ENCODE peak calls at places on chromosomes 7 and 10, in eight cellular contexts. L, B, T, I, M, O, W and U are unnamed samples. For H3K4me1, the result is how much of the 10 kb centered on the place peaks cover.

GRCh38 chr7:132542895-132543294 is 33.4 kb downstream of the PLXNA4 start:
- DNase-seq in L (no peak), B (no peak), T (no peak), I (no peak), M (no peak), O (no peak), W (no peak), U (no peak)

GRCh38 chr7:114644455-114644854 is 229.8 kb downstream of the FOXP2 start:
- DNase-seq in L (no peak), B (no peak), T (no peak), I (no peak), M (no peak), O (no peak), W (no peak), U (no peak)

GRCh38 chr10:73591935-73592699 is 975 bp upstream of the USP54 start:
- DNase-seq in L (peak), B (peak), T (peak), I (peak), M (peak), O (peak), W (peak), U (peak)

GRCh38 chr10:73819025-73819424 is 7.6 kb upstream of the NDST2 start:
- DNase-seq in L (no peak), B (no peak), T (no peak), I (no peak), M (no peak), O (no peak), W (no peak), U (no peak)

GRCh38 chr7:69078997-69079769 is 519.1 kb upstream of the AUTS2 start:
- DNase-seq in L (no peak), B (peak), T (no peak), I (peak), M (peak), O (peak), W (no peak), U (peak)

GRCh38 chr10:99678921-99679320 is 19.6 kb downstream of the ENTPD7 start:
- DNase-seq in L (no peak), B (no peak), T (no peak), I (no peak), M (no peak), O (no peak), W (no peak), U (no peak)

GRCh38 chr7:157412021-157412443 is 75.2 kb downstream of the DNAJB6 start:
- DNase-seq in L (no peak), B (peak), T (no peak), I (no peak), M (no peak), O (no peak), W (peak), U (peak)

GRCh38 chr7:155758348-155758747 is 53.9 kb downstream of the SHH start:
- DNase-seq in L (no peak), B (no peak), T (no peak), I (no peak), M (no peak), O (no peak), W (no peak), U (no peak)

GRCh38 chr7:44625899-44626511 is 19.6 kb downstream of the OGDH start:
- DNase-seq in L (no peak), B (no peak), T (no peak), I (no peak), M (no peak), O (no peak), W (no peak), U (no peak)

GRCh38 chr10:114291076-114291475 is 52.0 kb downstream of the VWA2 start:
- DNase-seq in L (no peak), B (no peak), T (no peak), I (no peak), M (no peak), O (no peak), W (no peak), U (no peak)

GRCh38 chr10:88315746-88316145 is 267.4 kb downstream of the RNLS start:
- DNase-seq in L (no peak), B (no peak), T (no peak), I (no peak), M (no peak), O (no peak), W (no peak), U (no peak)

GRCh38 chr7:73521636-73522080 is 435 bp downstream of the BAZ1B start:
- DNase-seq in L (no peak), B (peak), T (no peak), I (no peak), M (no peak), O (peak), W (peak), U (peak)

GRCh38 chr7:106068538-106068961 is 43.6 kb downstream of the SYPL1 start:
- DNase-seq in L (no peak), B (no peak), T (no peak), I (no peak), M (no peak), O (no peak), W (no peak), U (peak)

GRCh38 chr7:106067678-106068077 is 44.4 kb downstream of the SYPL1 start:
- DNase-seq in L (no peak), B (no peak), T (no peak), I (no peak), M (no peak), O (no peak), W (no peak), U (no peak)

GRCh38 chr7:106069471-106070200 is 42.5 kb downstream of the SYPL1 start:
- DNase-seq in L (no peak), B (no peak), T (no peak), I (no peak), M (no peak), O (no peak), W (no peak), U (no peak)

GRCh38 chr7:106070201-106070551 is 41.9 kb downstream of the SYPL1 start:
- DNase-seq in L (no peak), B (peak), T (no peak), I (no peak), M (peak), O (peak), W (no peak), U (no peak)

GRCh38 chr7:106068986-106069385 is 43.1 kb downstream of the SYPL1 start:
- DNase-seq in L (no peak), B (peak), T (no peak), I (no peak), M (no peak), O (no peak), W (no peak), U (peak)
- H3K4me1 ChIP-seq in L (half or more), B (under half), T (under half), I (under half), M (under half), O (under half), W (under half), U (under half)

DNA sequence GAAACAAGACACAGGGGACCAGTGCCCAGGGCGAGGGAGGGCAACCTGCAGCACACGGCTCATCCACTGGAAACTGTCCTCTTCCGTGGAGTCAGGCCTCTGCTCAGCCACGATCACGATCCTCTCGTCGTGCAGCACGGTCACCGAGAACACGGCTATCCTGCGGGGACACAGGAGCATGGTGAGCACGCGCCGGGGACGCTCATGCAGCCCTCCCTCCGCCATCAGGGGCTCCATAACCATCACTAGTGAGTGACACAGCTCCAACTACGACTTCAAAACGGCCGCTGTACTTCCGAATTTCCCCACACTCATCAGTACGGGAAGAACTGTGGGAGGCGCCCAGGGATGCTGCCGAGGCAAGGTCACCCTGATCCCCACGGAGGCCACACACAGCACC is 227.9 kb downstream of the ZMYND11 start:
- DNase-seq in L (no peak), B (no peak), T (no peak), I (no peak), M (no peak), O (no peak), W (no peak), U (no peak)
- H3K4me1 ChIP-seq in L (under half), B (under half), T (under half), I (under half), M (under half), O (under half), W (under half), U (under half)

GRCh38 chr7:140541176-140541512 is 61.8 kb upstream of the MKRN1 start:
- DNase-seq in L (no peak), B (no peak), T (no peak), I (no peak), M (no peak), O (no peak), W (no peak), U (no peak)
- H3K4me1 ChIP-seq in L (under half), B (under half), T (under half), I (under half), M (under half), O (under half), W (under half), U (under half)

GRCh38 chr10:93758911-93759410 is 1.2 kb downstream of the LGI1 start:
- DNase-seq in L (no peak), B (no peak), T (no peak), I (no peak), M (no peak), O (no peak), W (no peak), U (no peak)

GRCh38 chr10:93758510-93758885 is 762 bp downstream of the LGI1 start:
- DNase-seq in L (no peak), B (no peak), T (no peak), I (no peak), M (no peak), O (no peak), W (no peak), U (no peak)

GRCh38 chr10:93756128-93756517 is 1.6 kb upstream of the LGI1 start:
- DNase-seq in L (no peak), B (no peak), T (no peak), I (no peak), M (no peak), O (no peak), W (no peak), U (no peak)

GRCh38 chr10:93757136-93757535 is 600 bp upstream of the LGI1 start:
- DNase-seq in L (no peak), B (peak), T (no peak), I (no peak), M (no peak), O (no peak), W (no peak), U (no peak)

GRCh38 chr10:93757766-93758509 is at the start of gene LGI1:
- DNase-seq in L (no peak), B (peak), T (no peak), I (no peak), M (no peak), O (no peak), W (peak), U (no peak)
- H3K4me1 ChIP-seq in L (under half), B (under half), T (under half), I (under half), M (under half), O (under half), W (under half), U (under half)

GRCh38 chr7:17304926-17305325 is 6.5 kb downstream of the AHR start:
- DNase-seq in L (no peak), B (peak), T (no peak), I (no peak), M (peak), O (no peak), W (peak), U (peak)
- H3K4me1 ChIP-seq in L (half or more), B (under half), T (under half), I (under half), M (under half), O (half or more), W (under half), U (half or more)

GRCh38 chr10:80192553-80192952 is 12.8 kb downstream of the ANXA11 start:
- DNase-seq in L (no peak), B (no peak), T (no peak), I (no peak), M (no peak), O (no peak), W (no peak), U (no peak)
- H3K4me1 ChIP-seq in L (half or more), B (under half), T (under half), I (half or more), M (under half), O (half or more), W (under half), U (half or more)